ENCODE peak calls at places on chromosomes 7 and 10, in five cellular contexts. One of them, this sample, is unnamed.

GRCh38 chr7:36119005-36119711 is 33.9 kb upstream of the EEPD1 start:
- DNase-seq in HepG2: peak
- DNase-seq in spleen: no peak
- DNase-seq in NB4: peak
- DNase-seq in adrenal gland: peak
- DNase-seq in this sample: no peak

GRCh38 chr7:150829426-150829825 is 22.9 kb upstream of the AOC1 start:
- DNase-seq in HepG2: no peak
- DNase-seq in adrenal gland: no peak
- DNase-seq in spleen: no peak
- DNase-seq in NB4: peak
- DNase-seq in this sample: no peak

GRCh38 chr7:20330797-20331230 is at the start of gene ITGB8:
- DNase-seq in HepG2: no peak
- DNase-seq in spleen: peak
- DNase-seq in adrenal gland: peak
- DNase-seq in NB4: no peak
- DNase-seq in this sample: peak

GRCh38 chr10:35184527-35185171 is 58.0 kb downstream of the CREM start:
- DNase-seq in adrenal gland: no peak
- DNase-seq in HepG2: no peak
- DNase-seq in NB4: no peak
- DNase-seq in spleen: no peak
- DNase-seq in this sample: no peak

GRCh38 chr7:55366461-55367138 is 1.5 kb downstream of the LANCL2 start:
- DNase-seq in spleen: no peak
- DNase-seq in NB4: peak
- DNase-seq in adrenal gland: no peak
- DNase-seq in HepG2: peak
- DNase-seq in this sample: no peak

GRCh38 chr7:52917982-52918578 is 117.4 kb upstream of the POM121L12 start:
- DNase-seq in adrenal gland: no peak
- DNase-seq in NB4: peak
- DNase-seq in spleen: no peak
- DNase-seq in HepG2: no peak
- DNase-seq in this sample: no peak

GRCh38 chr10:95260397-95260881 is 30.4 kb downstream of the PDLIM1 start:
- DNase-seq in NB4: no peak
- DNase-seq in spleen: no peak
- DNase-seq in HepG2: peak
- DNase-seq in adrenal gland: no peak
- DNase-seq in this sample: no peak

GRCh38 chr7:42238709-42239395 is 1.8 kb upstream of the GLI3 start:
- DNase-seq in adrenal gland: peak
- DNase-seq in HepG2: no peak
- DNase-seq in NB4: no peak
- DNase-seq in spleen: no peak
- DNase-seq in this sample: peak

GRCh38 chr10:11345224-11346054 is 266.0 kb downstream of the USP6NL start:
- DNase-seq in NB4: peak
- DNase-seq in adrenal gland: no peak
- DNase-seq in spleen: no peak
- DNase-seq in HepG2: peak
- DNase-seq in this sample: no peak

GRCh38 chr7:95553939-95554338 is 42.4 kb downstream of the PDK4 start:
- DNase-seq in HepG2: no peak
- DNase-seq in NB4: no peak
- DNase-seq in spleen: no peak
- DNase-seq in adrenal gland: no peak
- DNase-seq in this sample: no peak

GRCh38 chr7:66739953-66740301 is 606 bp upstream of the RABGEF1 start:
- DNase-seq in NB4: peak
- DNase-seq in spleen: peak
- DNase-seq in HepG2: no peak
- DNase-seq in adrenal gland: peak
- DNase-seq in this sample: no peak

GRCh38 chr10:124339951-124340760 is 78.6 kb downstream of the OAT start:
- DNase-seq in adrenal gland: peak
- DNase-seq in spleen: peak
- DNase-seq in HepG2: no peak
- DNase-seq in NB4: no peak
- DNase-seq in this sample: no peak

GRCh38 chr10:21173964-21174669 is 277.0 kb upstream of the NEBL start:
- DNase-seq in adrenal gland: peak
- DNase-seq in spleen: peak
- DNase-seq in NB4: no peak
- DNase-seq in HepG2: no peak
- DNase-seq in this sample: no peak
- H3K4me3 ChIP-seq in adrenal gland: no peak
- H3K4me3 ChIP-seq in spleen: peak
- H3K4me3 ChIP-seq in NB4: no peak
- H3K4me3 ChIP-seq in HepG2: peak
- H3K4me3 ChIP-seq in this sample: no peak

GRCh38 chr10:110007701-110008517 is at the start of gene ADD3:
- DNase-seq in adrenal gland: peak
- DNase-seq in NB4: peak
- DNase-seq in spleen: peak
- DNase-seq in HepG2: peak
- DNase-seq in this sample: peak

GRCh38 chr10:110007171-110007700 is 548 bp upstream of the ADD3 start:
- DNase-seq in spleen: no peak
- DNase-seq in NB4: no peak
- DNase-seq in adrenal gland: no peak
- DNase-seq in HepG2: no peak
- DNase-seq in this sample: no peak

GRCh38 chr10:110006358-110007170 is 1.2 kb upstream of the ADD3 start:
- DNase-seq in spleen: no peak
- DNase-seq in NB4: peak
- DNase-seq in HepG2: peak
- DNase-seq in adrenal gland: no peak
- DNase-seq in this sample: peak

GRCh38 chr10:110003524-110003885 is 4.3 kb upstream of the ADD3 start:
- DNase-seq in adrenal gland: no peak
- DNase-seq in HepG2: no peak
- DNase-seq in spleen: no peak
- DNase-seq in NB4: no peak
- DNase-seq in this sample: no peak

DNA sequence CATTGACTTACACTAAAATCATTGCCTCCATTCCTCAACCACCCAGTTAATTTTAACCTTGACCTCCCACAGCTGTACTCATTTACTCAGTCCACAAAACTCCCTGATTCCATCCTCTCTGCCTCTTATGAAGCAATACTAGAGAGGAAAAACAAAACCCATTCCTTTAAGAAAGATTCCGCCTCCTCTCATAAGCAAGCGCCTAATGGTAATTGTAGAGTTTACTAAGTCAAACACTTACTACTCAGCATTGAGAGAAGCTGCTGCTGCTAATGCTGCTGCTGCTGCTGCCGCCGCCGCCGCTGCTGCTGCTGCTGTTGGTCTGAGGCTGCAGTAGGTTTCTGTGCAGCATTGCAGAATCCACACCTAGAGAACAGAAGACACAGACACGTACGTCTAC is 2.1 kb upstream of the ADD3 start:
- DNase-seq in adrenal gland: peak
- DNase-seq in NB4: peak
- DNase-seq in spleen: no peak
- DNase-seq in HepG2: peak
- DNase-seq in this sample: peak
- TF ChIP-seq POLR2A in adrenal gland: no peak
- TF ChIP-seq POLR2A in NB4: no peak
- TF ChIP-seq POLR2A in spleen: no peak
- TF ChIP-seq POLR2A in HepG2: no peak
- TF ChIP-seq POLR2A in this sample: peak

GRCh38 chr10:64261092-64261491 is 739.9 kb downstream of the REEP3 start:
- DNase-seq in spleen: no peak
- DNase-seq in NB4: no peak
- DNase-seq in adrenal gland: no peak
- DNase-seq in HepG2: no peak
- DNase-seq in this sample: no peak

GRCh38 chr10:64261676-64262075 is 740.5 kb downstream of the REEP3 start:
- DNase-seq in adrenal gland: no peak
- DNase-seq in NB4: no peak
- DNase-seq in spleen: no peak
- DNase-seq in HepG2: no peak
- DNase-seq in this sample: no peak

GRCh38 chr10:64257704-64258103 is 736.5 kb downstream of the REEP3 start:
- DNase-seq in adrenal gland: no peak
- DNase-seq in HepG2: no peak
- DNase-seq in spleen: no peak
- DNase-seq in NB4: no peak
- DNase-seq in this sample: no peak
- H3K4me3 ChIP-seq in adrenal gland: no peak
- H3K4me3 ChIP-seq in HepG2: no peak
- H3K4me3 ChIP-seq in spleen: no peak
- H3K4me3 ChIP-seq in NB4: no peak
- H3K4me3 ChIP-seq in this sample: no peak

DNA sequence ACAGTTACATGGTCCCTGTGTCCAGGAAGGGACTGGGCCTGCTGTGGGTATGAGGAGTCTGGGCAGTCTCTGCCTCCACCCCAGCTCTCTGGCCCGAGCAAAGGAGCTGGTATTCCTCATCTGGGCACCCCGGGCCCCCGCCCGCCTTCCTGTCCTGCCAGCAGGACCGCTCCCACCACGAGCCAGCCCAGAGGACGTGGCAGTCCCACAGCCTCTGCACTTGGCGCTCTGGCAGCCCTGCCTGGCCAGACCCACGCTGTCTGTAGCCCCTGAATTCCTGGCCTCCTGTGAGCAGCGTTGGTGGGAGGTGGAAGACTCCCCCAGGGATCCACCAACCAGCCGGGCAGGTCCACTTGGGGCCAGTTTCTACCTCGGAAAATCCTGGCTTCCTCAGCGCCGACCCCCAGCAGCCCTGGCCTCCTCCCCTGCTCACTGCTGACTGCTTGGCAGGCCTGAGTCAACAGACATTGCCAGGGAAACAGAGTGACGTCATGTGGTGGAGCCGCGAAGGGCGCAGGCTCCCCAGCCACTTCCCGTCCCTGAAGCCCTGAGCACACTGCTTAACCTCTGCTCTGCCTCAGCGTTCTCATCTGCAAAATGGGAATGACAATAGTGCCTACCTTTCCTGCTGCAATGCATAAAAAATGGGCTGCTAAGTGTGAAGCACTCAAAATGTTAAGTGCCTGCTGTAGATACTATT is 21.6 kb upstream of the LIMK1 start:
- DNase-seq in HepG2: peak
- DNase-seq in adrenal gland: peak
- DNase-seq in spleen: peak
- DNase-seq in NB4: peak
- DNase-seq in this sample: peak
- TF ChIP-seq POLR2A in HepG2: no peak
- TF ChIP-seq POLR2A in adrenal gland: no peak
- TF ChIP-seq POLR2A in spleen: no peak
- TF ChIP-seq POLR2A in NB4: no peak
- TF ChIP-seq POLR2A in this sample: no peak

This sample was measured in sigmoid colon.